ENCODE peak calls at places on chromosomes 12 and 14, in five cellular contexts. One of them, this sample, is unnamed.

GRCh38 chr12:76611533-76611932 is 52.0 kb upstream of the OSBPL8 start:
- DNase-seq in kidney epithelial cell: peak
- DNase-seq in foreskin fibroblast: peak
- DNase-seq in hepatocyte: no peak
- DNase-seq in transverse colon: no peak
- DNase-seq in this sample: no peak

GRCh38 chr12:3214508-3215365 is 137.6 kb downstream of the TSPAN9 start:
- DNase-seq in foreskin fibroblast: no peak
- DNase-seq in transverse colon: no peak
- DNase-seq in kidney epithelial cell: no peak
- DNase-seq in hepatocyte: no peak
- DNase-seq in this sample: no peak

GRCh38 chr12:92175961-92176360 is 30.3 kb upstream of the BTG1 start:
- DNase-seq in transverse colon: no peak
- DNase-seq in hepatocyte: no peak
- DNase-seq in kidney epithelial cell: no peak
- DNase-seq in foreskin fibroblast: no peak
- DNase-seq in this sample: no peak

GRCh38 chr12:9149372-9149771 is 33.7 kb upstream of the A2M start:
- DNase-seq in hepatocyte: no peak
- DNase-seq in foreskin fibroblast: no peak
- DNase-seq in transverse colon: no peak
- DNase-seq in kidney epithelial cell: no peak
- DNase-seq in this sample: no peak

GRCh38 chr12:57329219-57329618 is 78.2 kb upstream of the STAC3 start:
- DNase-seq in hepatocyte: no peak
- DNase-seq in kidney epithelial cell: no peak
- DNase-seq in transverse colon: no peak
- DNase-seq in foreskin fibroblast: no peak
- DNase-seq in this sample: no peak

GRCh38 chr12:128069359-128069997 is 197.5 kb upstream of the TMEM132C start:
- DNase-seq in hepatocyte: peak
- DNase-seq in kidney epithelial cell: no peak
- DNase-seq in transverse colon: peak
- DNase-seq in foreskin fibroblast: peak
- DNase-seq in this sample: no peak

GRCh38 chr12:53726946-53727309 is 324 bp downstream of the CALCOCO1 start:
- DNase-seq in transverse colon: peak
- DNase-seq in hepatocyte: no peak
- DNase-seq in foreskin fibroblast: peak
- DNase-seq in kidney epithelial cell: no peak
- DNase-seq in this sample: no peak

GRCh38 chr12:131217024-131217586 is 263.4 kb downstream of the ADGRD1 start:
- DNase-seq in hepatocyte: no peak
- DNase-seq in foreskin fibroblast: no peak
- DNase-seq in transverse colon: no peak
- DNase-seq in kidney epithelial cell: no peak
- DNase-seq in this sample: no peak

GRCh38 chr12:65466906-65467305 is 188.4 kb downstream of the MSRB3 start:
- DNase-seq in kidney epithelial cell: no peak
- DNase-seq in transverse colon: no peak
- DNase-seq in foreskin fibroblast: peak
- DNase-seq in hepatocyte: no peak
- DNase-seq in this sample: no peak

GRCh38 chr12:89621511-89621910 is 87.1 kb downstream of the ATP2B1 start:
- DNase-seq in hepatocyte: no peak
- DNase-seq in foreskin fibroblast: no peak
- DNase-seq in kidney epithelial cell: no peak
- DNase-seq in transverse colon: no peak
- DNase-seq in this sample: no peak

GRCh38 chr14:29846339-29847129 is 81.1 kb downstream of the PRKD1 start:
- DNase-seq in kidney epithelial cell: peak
- DNase-seq in hepatocyte: no peak
- DNase-seq in foreskin fibroblast: no peak
- DNase-seq in transverse colon: no peak
- DNase-seq in this sample: no peak

GRCh38 chr12:109255377-109255776 is 53.7 kb downstream of the FOXN4 start:
- DNase-seq in kidney epithelial cell: no peak
- DNase-seq in foreskin fibroblast: peak
- DNase-seq in hepatocyte: no peak
- DNase-seq in transverse colon: no peak
- DNase-seq in this sample: no peak

GRCh38 chr14:76516884-76517283 is 140.9 kb downstream of the ESRRB start:
- DNase-seq in kidney epithelial cell: no peak
- DNase-seq in foreskin fibroblast: no peak
- DNase-seq in transverse colon: no peak
- DNase-seq in hepatocyte: no peak
- DNase-seq in this sample: peak

GRCh38 chr14:45658226-45658916 is 405.4 kb upstream of the MIS18BP1 start:
- DNase-seq in transverse colon: no peak
- DNase-seq in hepatocyte: no peak
- DNase-seq in kidney epithelial cell: no peak
- DNase-seq in foreskin fibroblast: no peak
- DNase-seq in this sample: no peak

GRCh38 chr12:114936148-114937099 is 252.4 kb upstream of the TBX3 start:
- DNase-seq in hepatocyte: no peak
- DNase-seq in foreskin fibroblast: peak
- DNase-seq in kidney epithelial cell: peak
- DNase-seq in transverse colon: no peak
- DNase-seq in this sample: no peak

GRCh38 chr12:57726884-57727757 is 11.4 kb downstream of the AGAP2 start:
- DNase-seq in foreskin fibroblast: no peak
- DNase-seq in hepatocyte: peak
- DNase-seq in kidney epithelial cell: no peak
- DNase-seq in transverse colon: peak
- DNase-seq in this sample: peak

GRCh38 chr14:62126885-62127478 is 364.8 kb downstream of the SNAPC1 start:
- DNase-seq in kidney epithelial cell: peak
- DNase-seq in transverse colon: no peak
- DNase-seq in hepatocyte: peak
- DNase-seq in foreskin fibroblast: peak
- DNase-seq in this sample: no peak

GRCh38 chr12:34402899-34403705 is 380.8 kb downstream of the ALG10 start:
- DNase-seq in transverse colon: peak
- DNase-seq in hepatocyte: no peak
- DNase-seq in kidney epithelial cell: no peak
- DNase-seq in foreskin fibroblast: no peak
- DNase-seq in this sample: peak

GRCh38 chr14:57478050-57478449 is 15.6 kb downstream of the CCDC198 start:
- DNase-seq in transverse colon: no peak
- DNase-seq in foreskin fibroblast: no peak
- DNase-seq in kidney epithelial cell: no peak
- DNase-seq in hepatocyte: no peak
- DNase-seq in this sample: no peak

GRCh38 chr14:65975865-65976264 is 510.3 kb upstream of the CCDC196 start:
- DNase-seq in hepatocyte: no peak
- DNase-seq in foreskin fibroblast: no peak
- DNase-seq in kidney epithelial cell: no peak
- DNase-seq in transverse colon: no peak
- DNase-seq in this sample: no peak

GRCh38 chr12:130714091-130714590 is 2.0 kb downstream of the RIMBP2 start:
- DNase-seq in hepatocyte: peak
- DNase-seq in transverse colon: no peak
- DNase-seq in kidney epithelial cell: no peak
- DNase-seq in foreskin fibroblast: no peak
- DNase-seq in this sample: peak

GRCh38 chr14:88550078-88550477 is 4.7 kb downstream of the PTPN21 start:
- DNase-seq in kidney epithelial cell: no peak
- DNase-seq in transverse colon: no peak
- DNase-seq in hepatocyte: no peak
- DNase-seq in foreskin fibroblast: no peak
- DNase-seq in this sample: no peak

GRCh38 chr14:88551936-88552565 is 2.8 kb downstream of the PTPN21 start:
- DNase-seq in kidney epithelial cell: no peak
- DNase-seq in transverse colon: no peak
- DNase-seq in hepatocyte: no peak
- DNase-seq in foreskin fibroblast: peak
- DNase-seq in this sample: no peak

GRCh38 chr14:88552859-88553258 is 1.9 kb downstream of the PTPN21 start:
- DNase-seq in transverse colon: no peak
- DNase-seq in kidney epithelial cell: no peak
- DNase-seq in foreskin fibroblast: no peak
- DNase-seq in hepatocyte: no peak
- DNase-seq in this sample: no peak

GRCh38 chr14:88553886-88554457 is 835 bp downstream of the PTPN21 start:
- DNase-seq in kidney epithelial cell: no peak
- DNase-seq in foreskin fibroblast: peak
- DNase-seq in hepatocyte: no peak
- DNase-seq in transverse colon: no peak
- DNase-seq in this sample: no peak

GRCh38 chr14:88551094-88551870 is 3.5 kb downstream of the PTPN21 start:
- DNase-seq in hepatocyte: peak
- DNase-seq in foreskin fibroblast: peak
- DNase-seq in kidney epithelial cell: no peak
- DNase-seq in transverse colon: peak
- DNase-seq in this sample: peak
- TF ChIP-seq CTCF in hepatocyte: peak
- TF ChIP-seq CTCF in foreskin fibroblast: peak
- TF ChIP-seq CTCF in kidney epithelial cell: peak
- TF ChIP-seq CTCF in transverse colon: peak
- TF ChIP-seq CTCF in this sample: no peak

DNA sequence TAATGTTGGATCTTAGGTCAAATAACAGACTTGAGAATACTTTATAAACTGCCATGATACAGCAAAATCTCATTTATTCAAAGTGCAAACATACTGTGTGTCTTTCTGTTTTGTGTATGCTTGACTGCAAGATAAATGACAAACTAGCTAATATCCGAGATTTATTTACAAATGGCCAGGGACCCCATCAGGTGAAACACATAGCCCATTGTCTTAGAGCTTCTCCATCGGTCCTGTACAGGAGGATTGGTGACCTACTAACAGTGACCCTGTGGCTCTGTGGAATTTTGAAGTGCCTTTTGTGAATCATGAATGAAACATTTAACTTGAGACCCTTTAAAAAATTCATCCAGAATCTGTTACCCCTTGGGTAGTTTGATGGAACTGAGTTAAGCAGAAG is 27.1 kb downstream of the SLC25A29 start:
- DNase-seq in kidney epithelial cell: no peak
- DNase-seq in hepatocyte: no peak
- DNase-seq in foreskin fibroblast: no peak
- DNase-seq in transverse colon: no peak
- DNase-seq in this sample: no peak
- TF ChIP-seq CTCF in kidney epithelial cell: no peak
- TF ChIP-seq CTCF in hepatocyte: no peak
- TF ChIP-seq CTCF in foreskin fibroblast: no peak
- TF ChIP-seq CTCF in transverse colon: no peak
- TF ChIP-seq CTCF in this sample: no peak

GRCh38 chr12:71019282-71019831 is 98.8 kb upstream of the PTPRR start:
- DNase-seq in foreskin fibroblast: no peak
- DNase-seq in transverse colon: no peak
- DNase-seq in kidney epithelial cell: no peak
- DNase-seq in hepatocyte: no peak
- DNase-seq in this sample: no peak
- TF ChIP-seq CTCF in foreskin fibroblast: no peak
- TF ChIP-seq CTCF in transverse colon: no peak
- TF ChIP-seq CTCF in kidney epithelial cell: no peak
- TF ChIP-seq CTCF in hepatocyte: no peak
- TF ChIP-seq CTCF in this sample: no peak

DNA sequence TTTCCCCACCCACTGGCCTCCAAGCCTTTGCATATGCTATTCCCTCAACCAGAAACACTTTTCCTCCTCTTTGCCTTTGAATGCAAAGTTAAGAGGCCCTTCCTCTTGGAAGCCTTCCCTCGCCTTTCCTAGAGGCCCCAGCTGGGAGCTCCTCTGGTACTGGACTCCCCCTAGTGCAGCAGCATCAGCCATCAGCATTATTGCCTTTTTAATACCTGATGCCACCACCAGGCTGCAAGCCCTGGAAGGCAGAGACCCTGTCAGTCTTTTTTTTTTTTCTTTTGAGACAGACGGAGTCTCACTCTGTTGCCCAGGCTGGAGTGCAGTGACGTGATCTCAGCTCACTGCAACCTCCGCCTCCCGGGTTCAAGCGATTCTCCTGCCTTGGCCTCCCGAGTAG is 19.1 kb upstream of the PLA2G1B start:
- DNase-seq in foreskin fibroblast: no peak
- DNase-seq in transverse colon: no peak
- DNase-seq in hepatocyte: no peak
- DNase-seq in kidney epithelial cell: no peak
- DNase-seq in this sample: no peak
- TF ChIP-seq CTCF in foreskin fibroblast: no peak
- TF ChIP-seq CTCF in transverse colon: no peak
- TF ChIP-seq CTCF in hepatocyte: no peak
- TF ChIP-seq CTCF in kidney epithelial cell: peak
- TF ChIP-seq CTCF in this sample: no peak

DNA sequence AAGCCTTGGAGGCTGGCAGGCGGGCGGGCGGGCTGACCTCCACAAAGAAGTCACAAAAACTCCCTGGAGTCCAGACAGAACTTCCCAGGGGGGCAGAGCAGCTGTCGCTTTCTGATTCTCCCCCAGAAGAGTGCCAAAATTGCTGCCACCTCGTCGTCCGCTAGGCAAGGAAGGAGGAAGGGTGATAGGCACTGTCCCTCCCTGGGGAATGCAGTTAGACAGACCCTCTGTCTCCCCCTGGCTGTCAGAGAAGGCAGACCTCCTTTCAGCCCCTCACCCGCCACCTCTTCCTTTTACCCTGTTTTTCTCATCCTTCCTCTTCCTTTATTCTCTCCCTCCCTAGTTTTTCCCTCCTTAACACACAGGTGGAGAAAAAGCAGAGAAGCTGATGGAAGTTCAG is 18.7 kb downstream of the GRIN2B start:
- DNase-seq in foreskin fibroblast: no peak
- DNase-seq in hepatocyte: no peak
- DNase-seq in transverse colon: no peak
- DNase-seq in kidney epithelial cell: no peak
- DNase-seq in this sample: no peak
- TF ChIP-seq CTCF in foreskin fibroblast: no peak
- TF ChIP-seq CTCF in hepatocyte: peak
- TF ChIP-seq CTCF in transverse colon: no peak
- TF ChIP-seq CTCF in kidney epithelial cell: peak
- TF ChIP-seq CTCF in this sample: no peak

GRCh38 chr12:106108187-106108816 is 30.5 kb downstream of the NUAK1 start:
- DNase-seq in transverse colon: peak
- DNase-seq in kidney epithelial cell: no peak
- DNase-seq in foreskin fibroblast: peak
- DNase-seq in hepatocyte: peak
- DNase-seq in this sample: no peak
- TF ChIP-seq CTCF in transverse colon: no peak
- TF ChIP-seq CTCF in kidney epithelial cell: peak
- TF ChIP-seq CTCF in foreskin fibroblast: peak
- TF ChIP-seq CTCF in hepatocyte: peak
- TF ChIP-seq CTCF in this sample: no peak

This sample was measured in lower leg skin.